ENCODE peak calls at places on chromosomes 7 and 10, in nine cellular contexts. One of them, this sample, is unnamed.
A peak's percentile ranks its signal among the peaks of the same experiment; 100 is the strongest.

GRCh38 chr7:84182301-84182700 is 12.3 kb downstream of the SEMA3A start:
- DNase-seq in body of pancreas: no peak
- DNase-seq in NCI-H1092: no peak
- DNase-seq in omental fat pad: no peak
- DNase-seq in Kasumi-1: no peak
- DNase-seq in GM10248: no peak
- DNase-seq in NCI-H69: peak; percentile 11
- DNase-seq in PC-3: no peak
- DNase-seq in right cardiac atrium: no peak
- DNase-seq in this sample: no peak

GRCh38 chr7:150307129-150307528 is 16.0 kb upstream of the LRRC61 start:
- DNase-seq in right cardiac atrium: no peak
- DNase-seq in body of pancreas: no peak
- DNase-seq in Kasumi-1: no peak
- DNase-seq in NCI-H1092: no peak
- DNase-seq in GM10248: no peak
- DNase-seq in NCI-H69: no peak
- DNase-seq in omental fat pad: no peak
- DNase-seq in PC-3: no peak
- DNase-seq in this sample: no peak

GRCh38 chr7:32167256-32167655 is 97.0 kb upstream of the PDE1C start:
- DNase-seq in NCI-H1092: no peak
- DNase-seq in GM10248: no peak
- DNase-seq in Kasumi-1: no peak
- DNase-seq in omental fat pad: no peak
- DNase-seq in NCI-H69: no peak
- DNase-seq in body of pancreas: no peak
- DNase-seq in right cardiac atrium: no peak
- DNase-seq in PC-3: no peak
- DNase-seq in this sample: no peak

GRCh38 chr7:155738652-155739537 is 73.4 kb downstream of the SHH start:
- DNase-seq in NCI-H69: peak; percentile 7
- DNase-seq in NCI-H1092: peak; percentile 74
- DNase-seq in GM10248: peak; percentile 42
- DNase-seq in right cardiac atrium: peak; percentile 92
- DNase-seq in PC-3: peak; percentile 74
- DNase-seq in omental fat pad: peak; percentile 71
- DNase-seq in body of pancreas: peak; percentile 79
- DNase-seq in Kasumi-1: peak; percentile 86
- DNase-seq in this sample: peak; percentile 85

GRCh38 chr7:96143495-96144259 is 178.2 kb downstream of the SLC25A13 start:
- DNase-seq in NCI-H1092: no peak
- DNase-seq in NCI-H69: peak; percentile 90
- DNase-seq in PC-3: no peak
- DNase-seq in Kasumi-1: no peak
- DNase-seq in GM10248: no peak
- DNase-seq in right cardiac atrium: no peak
- DNase-seq in body of pancreas: no peak
- DNase-seq in omental fat pad: no peak
- DNase-seq in this sample: no peak

GRCh38 chr7:127158659-127159058 is 94.1 kb downstream of the GRM8 start:
- DNase-seq in NCI-H1092: no peak
- DNase-seq in body of pancreas: no peak
- DNase-seq in omental fat pad: no peak
- DNase-seq in Kasumi-1: peak; percentile 9
- DNase-seq in NCI-H69: peak; percentile 55
- DNase-seq in right cardiac atrium: no peak
- DNase-seq in PC-3: no peak
- DNase-seq in GM10248: peak; percentile 16
- DNase-seq in this sample: no peak

GRCh38 chr10:6279540-6280267 is 77.0 kb downstream of the PFKFB3 start:
- DNase-seq in NCI-H69: no peak
- DNase-seq in GM10248: no peak
- DNase-seq in NCI-H1092: no peak
- DNase-seq in body of pancreas: peak; percentile 76
- DNase-seq in omental fat pad: no peak
- DNase-seq in right cardiac atrium: no peak
- DNase-seq in PC-3: peak; percentile 7
- DNase-seq in Kasumi-1: no peak
- DNase-seq in this sample: peak; percentile 76

GRCh38 chr7:101058355-101058754 is 26.9 kb upstream of the TRIM56 start:
- DNase-seq in PC-3: peak; percentile 46
- DNase-seq in Kasumi-1: peak; percentile 46
- DNase-seq in omental fat pad: peak; percentile 64
- DNase-seq in GM10248: peak; percentile 36
- DNase-seq in NCI-H1092: no peak
- DNase-seq in right cardiac atrium: peak; percentile 86
- DNase-seq in NCI-H69: no peak
- DNase-seq in body of pancreas: peak; percentile 58
- DNase-seq in this sample: peak; percentile 77

GRCh38 chr10:4819707-4820106 is 6.3 kb upstream of the AKR1E2 start:
- DNase-seq in body of pancreas: no peak
- DNase-seq in NCI-H69: no peak
- DNase-seq in right cardiac atrium: no peak
- DNase-seq in NCI-H1092: no peak
- DNase-seq in omental fat pad: no peak
- DNase-seq in Kasumi-1: no peak
- DNase-seq in PC-3: no peak
- DNase-seq in GM10248: no peak
- DNase-seq in this sample: no peak

GRCh38 chr10:28818645-28819036 is 141.3 kb downstream of the BAMBI start:
- DNase-seq in Kasumi-1: no peak
- DNase-seq in PC-3: peak; percentile 20
- DNase-seq in NCI-H1092: no peak
- DNase-seq in NCI-H69: peak; percentile 38
- DNase-seq in omental fat pad: no peak
- DNase-seq in body of pancreas: no peak
- DNase-seq in right cardiac atrium: no peak
- DNase-seq in GM10248: no peak
- DNase-seq in this sample: no peak

This sample was measured in astrocyte of the hippocampus.